ENCODE peak calls at places on chromosomes 11 and 22, in six cellular contexts. One of them, this sample, is unnamed.

GRCh38 chr22:20135846-20136602 is 4.4 kb downstream of the ZDHHC8 start:
- DNase-seq in cardiac muscle cell: no peak
- DNase-seq in retinal pigment epithelial cell: no peak
- DNase-seq in body of pancreas: no peak
- DNase-seq in psoas muscle: no peak
- DNase-seq in heart left ventricle: no peak
- DNase-seq in this sample: no peak

GRCh38 chr11:1372660-1373059 is 17.1 kb upstream of the BRSK2 start:
- DNase-seq in cardiac muscle cell: no peak
- DNase-seq in retinal pigment epithelial cell: no peak
- DNase-seq in body of pancreas: no peak
- DNase-seq in psoas muscle: no peak
- DNase-seq in heart left ventricle: no peak
- DNase-seq in this sample: no peak

GRCh38 chr11:46407635-46408034 is 16.1 kb upstream of the CHRM4 start:
- DNase-seq in cardiac muscle cell: no peak
- DNase-seq in retinal pigment epithelial cell: no peak
- DNase-seq in body of pancreas: no peak
- DNase-seq in psoas muscle: no peak
- DNase-seq in heart left ventricle: no peak
- DNase-seq in this sample: no peak

GRCh38 chr11:124170801-124171586 is 12.2 kb upstream of the OR10D3 start:
- DNase-seq in cardiac muscle cell: no peak
- DNase-seq in retinal pigment epithelial cell: no peak
- DNase-seq in body of pancreas: no peak
- DNase-seq in psoas muscle: no peak
- DNase-seq in heart left ventricle: no peak
- DNase-seq in this sample: no peak

GRCh38 chr11:2779981-2780849 is 80.4 kb upstream of the KCNQ1OT1 start:
- DNase-seq in cardiac muscle cell: peak; percentile 38
- DNase-seq in retinal pigment epithelial cell: no peak
- DNase-seq in body of pancreas: peak; percentile 50
- DNase-seq in psoas muscle: peak; percentile 24
- DNase-seq in heart left ventricle: peak; percentile 24
- DNase-seq in this sample: no peak

GRCh38 chr22:19477321-19478085 is 1.5 kb downstream of the UFD1 start:
- DNase-seq in cardiac muscle cell: peak; percentile 33
- DNase-seq in retinal pigment epithelial cell: no peak
- DNase-seq in body of pancreas: no peak
- DNase-seq in psoas muscle: no peak
- DNase-seq in heart left ventricle: no peak
- DNase-seq in this sample: no peak

GRCh38 chr11:130827697-130828377 is 88.4 kb downstream of the SNX19 start:
- DNase-seq in cardiac muscle cell: peak; percentile 80
- DNase-seq in retinal pigment epithelial cell: no peak
- DNase-seq in body of pancreas: peak; percentile 53
- DNase-seq in psoas muscle: peak; percentile 70
- DNase-seq in heart left ventricle: peak; percentile 72
- DNase-seq in this sample: no peak

GRCh38 chr22:27624705-27625104 is 176.9 kb downstream of the MN1 start:
- DNase-seq in cardiac muscle cell: no peak
- DNase-seq in retinal pigment epithelial cell: no peak
- DNase-seq in body of pancreas: no peak
- DNase-seq in psoas muscle: no peak
- DNase-seq in heart left ventricle: no peak
- DNase-seq in this sample: no peak

GRCh38 chr22:42939941-42940653 is 74.9 kb downstream of the PACSIN2 start:
- DNase-seq in cardiac muscle cell: peak; percentile 77
- DNase-seq in retinal pigment epithelial cell: peak; percentile 68
- DNase-seq in body of pancreas: peak; percentile 88
- DNase-seq in psoas muscle: no peak
- DNase-seq in heart left ventricle: no peak
- DNase-seq in this sample: no peak

GRCh38 chr11:2806351-2807058 is 79.1 kb downstream of the CDKN1C start:
- DNase-seq in cardiac muscle cell: no peak
- DNase-seq in retinal pigment epithelial cell: no peak
- DNase-seq in body of pancreas: peak; percentile 9
- DNase-seq in psoas muscle: peak; percentile 12
- DNase-seq in heart left ventricle: peak; percentile 17
- DNase-seq in this sample: no peak

GRCh38 chr11:105179542-105180278 is 40.1 kb upstream of the CARD18 start:
- DNase-seq in cardiac muscle cell: no peak
- DNase-seq in retinal pigment epithelial cell: no peak
- DNase-seq in body of pancreas: peak; percentile 48
- DNase-seq in psoas muscle: no peak
- DNase-seq in heart left ventricle: no peak
- DNase-seq in this sample: no peak

GRCh38 chr11:2521081-2521480 is 76.3 kb downstream of the KCNQ1 start:
- DNase-seq in cardiac muscle cell: no peak
- DNase-seq in retinal pigment epithelial cell: no peak
- DNase-seq in body of pancreas: peak; percentile 2
- DNase-seq in psoas muscle: peak; percentile 9
- DNase-seq in heart left ventricle: no peak
- DNase-seq in this sample: no peak

GRCh38 chr22:44193537-44193896 is 12.8 kb downstream of the PARVG start:
- DNase-seq in cardiac muscle cell: no peak
- DNase-seq in retinal pigment epithelial cell: no peak
- DNase-seq in body of pancreas: no peak
- DNase-seq in psoas muscle: no peak
- DNase-seq in heart left ventricle: no peak
- DNase-seq in this sample: no peak

GRCh38 chr11:73734996-73735395 is 25.9 kb downstream of the RAB6A start:
- DNase-seq in cardiac muscle cell: no peak
- DNase-seq in retinal pigment epithelial cell: no peak
- DNase-seq in body of pancreas: no peak
- DNase-seq in psoas muscle: no peak
- DNase-seq in heart left ventricle: no peak
- DNase-seq in this sample: no peak

GRCh38 chr11:73838443-73839122 is 38.1 kb downstream of the COA4 start:
- DNase-seq in cardiac muscle cell: peak; percentile 47
- DNase-seq in retinal pigment epithelial cell: no peak
- DNase-seq in body of pancreas: no peak
- DNase-seq in psoas muscle: no peak
- DNase-seq in heart left ventricle: no peak
- DNase-seq in this sample: peak; percentile 5

GRCh38 chr11:129766858-129767604 is 48.6 kb upstream of the TMEM45B start:
- DNase-seq in cardiac muscle cell: peak; percentile 48
- DNase-seq in retinal pigment epithelial cell: no peak
- DNase-seq in body of pancreas: peak; percentile 27
- DNase-seq in psoas muscle: no peak
- DNase-seq in heart left ventricle: no peak
- DNase-seq in this sample: no peak

GRCh38 chr22:23431337-23432072 is 148.6 kb downstream of the IGLL1 start:
- DNase-seq in cardiac muscle cell: peak; percentile 13
- DNase-seq in retinal pigment epithelial cell: no peak
- DNase-seq in body of pancreas: peak; percentile 15
- DNase-seq in psoas muscle: no peak
- DNase-seq in heart left ventricle: no peak
- DNase-seq in this sample: no peak

GRCh38 chr22:43500792-43501785 is 89.3 kb downstream of the MPPED1 start:
- DNase-seq in cardiac muscle cell: no peak
- DNase-seq in retinal pigment epithelial cell: no peak
- DNase-seq in body of pancreas: no peak
- DNase-seq in psoas muscle: no peak
- DNase-seq in heart left ventricle: no peak
- DNase-seq in this sample: no peak

GRCh38 chr22:17783317-17783716 is 9.0 kb upstream of the BID start:
- DNase-seq in cardiac muscle cell: peak; percentile 42
- DNase-seq in retinal pigment epithelial cell: no peak
- DNase-seq in body of pancreas: no peak
- DNase-seq in psoas muscle: no peak
- DNase-seq in heart left ventricle: no peak
- DNase-seq in this sample: no peak

GRCh38 chr11:108117746-108118371 is 3.5 kb upstream of the ACAT1 start:
- DNase-seq in cardiac muscle cell: peak; percentile 78
- DNase-seq in retinal pigment epithelial cell: no peak
- DNase-seq in body of pancreas: no peak
- DNase-seq in psoas muscle: no peak
- DNase-seq in heart left ventricle: no peak
- DNase-seq in this sample: peak; percentile 43

GRCh38 chr11:60783141-60783484 is 2.0 kb upstream of the MS4A10 start:
- DNase-seq in cardiac muscle cell: no peak
- DNase-seq in retinal pigment epithelial cell: no peak
- DNase-seq in body of pancreas: no peak
- DNase-seq in psoas muscle: no peak
- DNase-seq in heart left ventricle: no peak
- DNase-seq in this sample: no peak

GRCh38 chr11:123033895-123034294 is 28.0 kb downstream of the HSPA8 start:
- DNase-seq in cardiac muscle cell: peak; percentile 57
- DNase-seq in retinal pigment epithelial cell: no peak
- DNase-seq in body of pancreas: no peak
- DNase-seq in psoas muscle: no peak
- DNase-seq in heart left ventricle: no peak
- DNase-seq in this sample: no peak

GRCh38 chr11:16097543-16097942 is 258.8 kb downstream of the SOX6 start:
- DNase-seq in cardiac muscle cell: no peak
- DNase-seq in retinal pigment epithelial cell: no peak
- DNase-seq in body of pancreas: peak; percentile 19
- DNase-seq in psoas muscle: no peak
- DNase-seq in heart left ventricle: no peak
- DNase-seq in this sample: no peak

DNA sequence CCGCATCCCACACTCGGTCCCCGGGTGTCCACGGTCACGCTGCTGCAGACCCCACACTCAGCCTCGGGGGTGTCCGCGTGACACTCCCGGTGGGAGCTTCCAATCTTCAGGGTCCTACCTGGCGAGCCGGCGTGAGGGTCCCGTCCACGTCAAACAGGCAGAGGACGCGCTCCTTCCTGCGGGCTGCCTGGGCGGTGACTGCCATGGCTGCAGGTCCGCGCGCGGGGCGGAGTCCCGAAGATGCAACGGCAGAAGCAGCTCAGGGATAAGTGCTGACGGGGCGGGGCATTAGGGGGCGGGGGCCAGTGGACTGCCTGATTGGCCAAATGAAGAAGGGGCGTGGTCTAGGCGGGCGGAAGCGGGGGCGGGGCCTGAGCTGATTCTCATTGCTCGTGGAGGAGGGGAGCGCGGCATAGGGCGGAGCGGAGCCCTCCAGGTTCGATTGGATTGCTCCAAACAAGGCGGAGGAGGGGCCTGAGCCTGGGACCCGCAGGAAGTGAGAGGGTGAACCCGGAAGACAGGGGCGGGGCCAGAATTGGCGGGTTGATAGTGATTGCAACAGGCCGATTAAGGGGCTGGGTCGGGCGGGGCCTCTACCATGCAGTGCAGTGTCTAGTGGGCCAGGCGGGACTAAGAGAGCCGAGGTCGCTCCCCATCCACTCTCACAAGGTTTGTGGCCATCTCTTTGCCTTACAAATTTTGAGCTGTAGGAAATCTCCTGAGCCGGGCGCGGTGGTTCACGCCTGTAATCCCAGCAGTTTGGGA is at the start of gene PMM1:
- DNase-seq in cardiac muscle cell: peak; percentile 100
- DNase-seq in retinal pigment epithelial cell: peak; percentile 97
- DNase-seq in body of pancreas: peak; percentile 100
- DNase-seq in psoas muscle: peak; percentile 100
- DNase-seq in heart left ventricle: peak; percentile 100
- DNase-seq in this sample: peak; percentile 97
- H3K4me3 ChIP-seq in cardiac muscle cell: peak within 1 kb of the TSS; percentile 81
- H3K4me3 ChIP-seq in retinal pigment epithelial cell: peak within 1 kb of the TSS; percentile 93
- H3K4me3 ChIP-seq in body of pancreas: peak within 1 kb of the TSS; percentile 63
- H3K4me3 ChIP-seq in psoas muscle: peak within 1 kb of the TSS; percentile 86
- H3K4me3 ChIP-seq in heart left ventricle: peak within 1 kb of the TSS; percentile 92
- H3K4me3 ChIP-seq in this sample: peak within 1 kb of the TSS; percentile 100

DNA sequence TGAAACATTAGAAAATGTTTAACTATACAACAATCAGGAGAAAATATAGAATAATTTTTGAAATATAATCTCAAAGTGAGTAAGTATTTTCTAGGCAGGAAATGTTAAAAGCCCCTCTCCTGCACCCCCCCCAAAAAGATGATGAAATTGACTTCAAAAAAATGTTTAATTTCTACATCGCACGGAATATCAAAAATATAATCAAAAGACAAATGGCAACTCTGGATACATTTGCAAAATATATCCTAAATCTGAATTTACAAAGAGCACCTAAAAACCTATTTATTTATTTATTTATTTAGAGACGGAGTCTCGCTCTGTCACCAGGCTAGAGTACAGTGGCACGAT is 36.9 kb downstream of the OR4D9 start:
- DNase-seq in cardiac muscle cell: no peak
- DNase-seq in retinal pigment epithelial cell: no peak
- DNase-seq in body of pancreas: no peak
- DNase-seq in psoas muscle: no peak
- DNase-seq in heart left ventricle: no peak
- DNase-seq in this sample: no peak
- TF ChIP-seq CTCF in cardiac muscle cell: no peak
- TF ChIP-seq CTCF in retinal pigment epithelial cell: no peak
- TF ChIP-seq CTCF in body of pancreas: no peak
- TF ChIP-seq CTCF in psoas muscle: no peak
- TF ChIP-seq CTCF in heart left ventricle: no peak
- TF ChIP-seq CTCF in this sample: no peak

GRCh38 chr11:43403357-43404231 is 44.9 kb downstream of the TTC17 start:
- DNase-seq in cardiac muscle cell: no peak
- DNase-seq in retinal pigment epithelial cell: no peak
- DNase-seq in body of pancreas: no peak
- DNase-seq in psoas muscle: no peak
- DNase-seq in heart left ventricle: no peak
- DNase-seq in this sample: no peak

GRCh38 chr11:43410394-43410793 is 51.7 kb downstream of the TTC17 start:
- DNase-seq in cardiac muscle cell: no peak
- DNase-seq in retinal pigment epithelial cell: no peak
- DNase-seq in body of pancreas: peak; percentile 28
- DNase-seq in psoas muscle: no peak
- DNase-seq in heart left ventricle: no peak
- DNase-seq in this sample: no peak

GRCh38 chr11:43404406-43404805 is 45.7 kb downstream of the TTC17 start:
- DNase-seq in cardiac muscle cell: no peak
- DNase-seq in retinal pigment epithelial cell: no peak
- DNase-seq in body of pancreas: no peak
- DNase-seq in psoas muscle: no peak
- DNase-seq in heart left ventricle: no peak
- DNase-seq in this sample: no peak

GRCh38 chr11:43404836-43405479 is 46.2 kb downstream of the TTC17 start:
- DNase-seq in cardiac muscle cell: no peak
- DNase-seq in retinal pigment epithelial cell: no peak
- DNase-seq in body of pancreas: no peak
- DNase-seq in psoas muscle: no peak
- DNase-seq in heart left ventricle: no peak
- DNase-seq in this sample: no peak

DNA sequence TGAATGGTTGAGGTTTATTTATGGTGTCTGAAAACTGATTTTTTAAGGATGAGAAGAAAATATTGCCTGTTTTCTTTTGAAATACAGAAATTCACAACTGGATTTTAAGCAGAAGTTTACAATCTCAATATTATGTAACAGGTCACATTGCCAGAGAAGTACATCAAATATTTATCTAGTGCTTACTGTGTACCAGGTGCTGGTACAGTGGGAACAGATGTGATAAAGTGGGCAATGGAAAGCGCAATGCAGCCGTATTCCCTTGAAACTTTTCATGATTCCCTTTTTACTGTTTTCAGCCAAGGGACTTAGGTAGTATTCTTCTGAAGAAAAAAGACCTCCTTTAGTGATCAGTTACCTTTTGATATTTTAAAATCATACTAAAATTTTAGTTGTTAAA is 49.6 kb downstream of the TTC17 start:
- DNase-seq in cardiac muscle cell: no peak
- DNase-seq in retinal pigment epithelial cell: no peak
- DNase-seq in body of pancreas: peak; percentile 56
- DNase-seq in psoas muscle: no peak
- DNase-seq in heart left ventricle: no peak
- DNase-seq in this sample: no peak
- H3K4me3 ChIP-seq in cardiac muscle cell: no peak overlapping the region
- H3K4me3 ChIP-seq in retinal pigment epithelial cell: no peak overlapping the region
- H3K4me3 ChIP-seq in body of pancreas: no peak overlapping the region
- H3K4me3 ChIP-seq in psoas muscle: no peak overlapping the region
- H3K4me3 ChIP-seq in heart left ventricle: no peak overlapping the region
- H3K4me3 ChIP-seq in this sample: no peak overlapping the region

GRCh38 chr11:88886796-88887195 is 179.0 kb downstream of the GRM5 start:
- DNase-seq in cardiac muscle cell: peak; percentile 42
- DNase-seq in retinal pigment epithelial cell: no peak
- DNase-seq in body of pancreas: no peak
- DNase-seq in psoas muscle: no peak
- DNase-seq in heart left ventricle: no peak
- DNase-seq in this sample: no peak
- TF ChIP-seq CTCF in cardiac muscle cell: peak; percentile 36
- TF ChIP-seq CTCF in retinal pigment epithelial cell: no peak
- TF ChIP-seq CTCF in body of pancreas: peak; percentile 6
- TF ChIP-seq CTCF in psoas muscle: no peak
- TF ChIP-seq CTCF in heart left ventricle: no peak
- TF ChIP-seq CTCF in this sample: peak; percentile 53

This sample was measured in AG09309.